ENCODE peak calls at places on chromosomes 4 and X, in nine cellular contexts. Q is ascending aorta, L is BE2C, C is tibial nerve, K is transverse colon, Y is left ventricle myocardium inferior, I is H1, Z is IMR-90, G is MM.1S. P is an unnamed sample.
A peak's percentile ranks its signal among the peaks of the same experiment; 100 is the strongest.

GRCh38 chr4:40750461-40751258 is 905 bp downstream of the NSUN7 start:
- DNase-seq in Y (no peak), K (peak; percentile 16), Z (no peak), Q (no peak), C (no peak), L (no peak), G (no peak), I (peak; percentile 15), P (peak; percentile 10)

GRCh38 chrX:152738560-152738959 is 5.0 kb downstream of the MAGEA12 start:
- DNase-seq in Q (no peak), C (no peak), Y (no peak), L (no peak), I (no peak), K (no peak), G (no peak), Z (no peak), P (no peak)

GRCh38 chrX:100674705-100675104 is 30.7 kb downstream of the SRPX2 start:
- DNase-seq in K (no peak), Q (no peak), I (no peak), Z (no peak), L (no peak), C (no peak), Y (no peak), G (no peak), P (no peak)

GRCh38 chrX:135384161-135384836 is 37.4 kb upstream of the SMIM10L2A start:
- DNase-seq in Z (no peak), Q (no peak), L (no peak), K (no peak), Y (no peak), G (no peak), I (no peak), C (no peak), P (no peak)

GRCh38 chr4:141275834-141276233 is 55.1 kb downstream of the ZNF330 start:
- DNase-seq in L (no peak), C (no peak), Q (no peak), Z (peak; percentile 94), Y (no peak), I (no peak), G (no peak), K (no peak), P (peak; percentile 33)

GRCh38 chrX:10198254-10198653 is 41.5 kb downstream of the CLCN4 start:
- DNase-seq in L (no peak), Q (no peak), Y (no peak), Z (peak; percentile 79), G (no peak), K (no peak), I (no peak), C (no peak), P (no peak)

GRCh38 chrX:42398967-42399631 is 378.9 kb downstream of the PPP1R2C start:
- DNase-seq in Q (no peak), G (no peak), Z (no peak), I (no peak), L (no peak), Y (no peak), C (no peak), K (no peak), P (no peak)

GRCh38 chr4:104352211-104352610 is 142.5 kb downstream of the CXXC4 start:
- DNase-seq in G (peak; percentile 11), I (no peak), C (no peak), K (no peak), Z (no peak), Y (no peak), Q (no peak), L (no peak), P (peak; percentile 3)

GRCh38 chr4:159049780-159050375 is 53.0 kb upstream of the RAPGEF2 start:
- DNase-seq in Y (no peak), Q (no peak), K (no peak), L (no peak), I (no peak), Z (no peak), C (no peak), G (no peak), P (no peak)

GRCh38 chrX:110428144-110428543 is 69.5 kb downstream of the RTL9 start:
- DNase-seq in Q (no peak), G (no peak), Y (no peak), I (no peak), L (no peak), K (no peak), C (no peak), Z (no peak), P (no peak)

GRCh38 chr4:25857403-25857802 is 5.4 kb downstream of the SEL1L3 start:
- DNase-seq in Q (no peak), K (no peak), I (no peak), C (no peak), L (no peak), G (no peak), Z (no peak), Y (no peak), P (no peak)

GRCh38 chr4:110550260-110550659 is 72.6 kb downstream of the PITX2 start:
- DNase-seq in K (no peak), Y (no peak), Q (no peak), G (no peak), Z (peak; percentile 20), L (no peak), C (no peak), I (no peak), P (peak; percentile 67)

GRCh38 chr4:476501-476900 is 22.5 kb downstream of the ZNF721 start:
- DNase-seq in Y (no peak), K (no peak), G (no peak), Z (peak; percentile 25), C (no peak), Q (no peak), I (no peak), L (no peak), P (no peak)

GRCh38 chr4:475962-476361 is 23.0 kb downstream of the ZNF721 start:
- DNase-seq in G (no peak), K (no peak), Q (no peak), Y (no peak), L (no peak), C (no peak), I (no peak), Z (no peak), P (no peak)

GRCh38 chr4:472881-473574 is 25.9 kb downstream of the ZNF721 start:
- DNase-seq in Z (peak; percentile 0), Q (peak; percentile 63), G (no peak), K (no peak), L (no peak), I (no peak), C (no peak), Y (no peak), P (peak; percentile 9)

GRCh38 chr4:477686-478085 is 21.3 kb downstream of the ZNF721 start:
- DNase-seq in Y (no peak), K (no peak), G (no peak), I (no peak), Z (no peak), C (no peak), L (no peak), Q (no peak), P (no peak)

GRCh38 chr4:473575-474457 is 25.1 kb downstream of the ZNF721 start:
- DNase-seq in Z (peak; percentile 99), K (peak; percentile 95), I (peak; percentile 90), Q (peak; percentile 97), Y (peak; percentile 95), C (peak; percentile 97), L (peak; percentile 95), G (peak; percentile 98), P (peak; percentile 96)
- H3K4me3 ChIP-seq in Z (peak overlapping the region; percentile 91), K (peak overlapping the region; percentile 87), I (peak overlapping the region; percentile 98), Q (peak overlapping the region; percentile 95), Y (peak overlapping the region; percentile 97), C (peak overlapping the region; percentile 88), L (peak overlapping the region; percentile 86), G (peak overlapping the region; percentile 83), P (peak overlapping the region; percentile 75)

DNA sequence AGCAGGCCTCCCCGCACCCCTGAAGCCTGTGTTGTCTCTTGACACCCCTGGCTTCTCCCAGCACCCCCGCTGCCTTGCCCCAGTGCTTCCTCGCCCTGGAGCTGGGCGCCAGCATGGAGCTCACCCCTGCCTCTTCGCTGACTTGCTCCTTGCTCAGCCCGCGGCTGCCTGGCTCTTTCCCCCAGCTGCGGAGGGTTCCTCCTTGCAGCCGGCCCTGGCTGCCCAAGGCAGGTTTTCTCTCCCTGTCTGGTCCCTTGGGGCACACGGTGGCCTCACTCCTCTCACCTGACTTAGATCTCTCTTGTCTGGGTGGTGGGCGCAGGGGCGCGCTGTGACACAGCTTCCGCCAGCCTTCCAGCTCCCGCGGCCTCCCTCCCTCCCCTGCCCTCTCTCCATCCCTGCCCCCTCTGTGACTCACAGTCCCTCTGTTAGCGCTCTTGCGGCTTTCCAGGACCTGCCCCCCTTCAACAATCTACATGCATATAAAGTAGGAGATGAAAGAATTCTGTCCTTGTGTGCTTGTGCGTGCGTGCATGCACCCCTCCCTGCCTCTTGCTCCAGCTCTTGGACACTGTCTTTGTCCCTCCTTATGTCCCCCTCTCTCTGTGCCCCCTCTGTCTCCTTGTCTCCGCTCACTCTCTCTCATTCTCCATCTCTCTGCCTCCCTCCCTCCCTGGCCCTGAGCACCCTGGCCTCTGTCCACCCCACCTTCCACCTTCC is 2.2 kb downstream of the PLXNB3 start:
- DNase-seq in I (no peak), Y (no peak), L (peak; percentile 68), G (no peak), K (peak; percentile 11), C (no peak), Z (peak; percentile 71), Q (no peak), P (peak; percentile 49)
- H3K4me3 ChIP-seq in I (no peak overlapping the region), Y (peak overlapping the region; percentile 30), L (peak overlapping the region; percentile 43), G (no peak overlapping the region), K (no peak overlapping the region), C (peak overlapping the region; percentile 23), Z (peak overlapping the region; percentile 56), Q (peak overlapping the region; percentile 44), P (peak overlapping the region; percentile 27)

DNA sequence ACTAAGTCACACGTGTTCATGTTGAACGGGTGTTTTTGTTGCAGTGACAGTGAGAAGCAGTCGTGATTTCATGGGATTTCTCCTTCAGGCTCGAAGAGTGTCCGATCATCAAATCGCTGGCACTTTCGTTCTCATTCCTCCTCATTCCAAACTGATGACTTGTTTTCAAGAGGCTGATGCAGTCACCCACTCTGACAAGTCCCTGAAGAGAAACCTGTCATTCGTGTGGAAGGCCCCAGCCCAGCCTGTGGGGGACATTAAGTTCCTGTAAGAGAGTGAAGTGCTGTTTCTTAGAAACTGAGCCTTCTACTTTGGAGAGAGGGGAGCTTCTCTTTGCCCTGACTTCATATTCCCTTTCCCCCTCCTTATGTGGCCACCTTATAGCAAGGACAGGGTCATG is 8.0 kb downstream of the REELD1 start:
- DNase-seq in L (no peak), Z (peak; percentile 54), C (no peak), Q (no peak), K (no peak), G (no peak), I (no peak), Y (no peak), P (peak; percentile 71)
- H3K4me3 ChIP-seq in L (no peak overlapping the region), Z (no peak overlapping the region), C (no peak overlapping the region), Q (no peak overlapping the region), K (no peak overlapping the region), G (no peak overlapping the region), I (no peak overlapping the region), Y (no peak overlapping the region), P (no peak overlapping the region)

DNA sequence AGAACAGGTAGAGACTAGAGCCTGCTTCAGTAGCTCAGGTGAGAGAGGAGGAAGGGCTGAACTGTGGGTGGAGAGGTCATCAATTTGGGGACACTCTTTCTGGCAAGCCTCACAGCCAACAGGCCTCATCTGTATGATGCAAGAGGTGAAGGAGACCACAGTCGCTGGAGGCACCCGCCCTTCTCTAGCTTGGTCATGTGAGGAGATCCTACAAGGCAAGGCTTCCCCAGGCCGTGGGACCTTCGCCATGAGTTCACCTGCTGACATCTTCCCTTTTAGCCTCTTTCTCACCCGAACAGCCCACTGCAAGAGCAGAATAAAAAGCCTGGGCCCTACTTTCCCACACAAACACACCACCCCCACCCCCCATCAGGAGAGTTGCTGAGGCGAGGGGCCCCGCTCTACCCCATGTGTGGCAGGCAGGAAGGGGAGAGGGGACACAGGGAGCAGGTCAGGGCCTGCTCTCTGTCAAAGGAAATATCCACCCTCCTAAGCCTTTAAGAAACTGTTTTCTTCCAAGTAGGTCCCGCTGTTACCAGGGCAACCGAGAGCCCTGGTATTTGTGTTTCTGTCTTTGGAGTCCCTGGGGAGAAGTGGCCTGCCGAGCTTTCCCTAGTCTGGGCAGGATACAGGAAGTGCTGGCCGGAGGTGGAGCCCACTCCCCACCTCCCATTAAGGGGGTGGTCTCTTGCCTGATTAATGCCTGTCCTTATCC is 8.1 kb downstream of the RTL5 start:
- DNase-seq in Z (peak; percentile 5), G (no peak), C (peak; percentile 20), Y (peak; percentile 44), I (no peak), Q (peak; percentile 88), K (no peak), L (peak; percentile 61), P (no peak)
- H3K4me3 ChIP-seq in Z (no peak overlapping the region), G (no peak overlapping the region), C (no peak overlapping the region), Y (no peak overlapping the region), I (no peak overlapping the region), Q (no peak overlapping the region), K (no peak overlapping the region), L (no peak overlapping the region), P (no peak overlapping the region)

P was measured in bronchial epithelial cell.